ENCODE peak calls at places on chromosomes 16 and 17, in ten cellular contexts. I is A549; T is aorta; P is GM23338; C is tibial artery; B is hepatocyte; W is CD8-positive, alpha-beta T cell; U is stomach; H is left ventricle myocardium inferior; A is brain microvascular endothelial cell. R is an unnamed sample.

GRCh38 chr17:45013021-45013997 is 38.1 kb downstream of the DCAKD start:
- DNase-seq in I (no peak), T (no peak), P (peak), C (no peak), B (peak), W (no peak), U (no peak), H (peak), A (no peak), R (peak)

GRCh38 chr17:2150871-2151270 is 96.0 kb downstream of the HIC1 start:
- DNase-seq in I (no peak), T (no peak), P (no peak), C (no peak), B (no peak), W (no peak), U (no peak), H (no peak), A (no peak), R (no peak)

GRCh38 chr17:7443499-7444485 is 1.1 kb upstream of the CHRNB1 start:
- DNase-seq in I (no peak), T (no peak), P (no peak), C (no peak), B (no peak), W (no peak), U (no peak), H (no peak), A (no peak), R (no peak)

GRCh38 chr16:57516176-57516725 is 20.1 kb downstream of the CCDC102A start:
- DNase-seq in I (no peak), T (no peak), P (no peak), C (no peak), B (no peak), W (no peak), U (no peak), H (no peak), A (no peak), R (no peak)

GRCh38 chr17:30824002-30824355 is 513 bp downstream of the CRLF3 start:
- DNase-seq in I (peak), T (no peak), P (no peak), C (no peak), B (peak), W (no peak), U (no peak), H (no peak), A (no peak), R (no peak)

GRCh38 chr16:69367980-69368379 is 16.4 kb upstream of the TMED6 start:
- DNase-seq in I (no peak), T (no peak), P (no peak), C (no peak), B (peak), W (no peak), U (no peak), H (no peak), A (peak), R (no peak)

GRCh38 chr17:6994666-6995246 is 1.1 kb upstream of the ALOX12 start:
- DNase-seq in I (no peak), T (no peak), P (no peak), C (no peak), B (no peak), W (no peak), U (no peak), H (no peak), A (no peak), R (no peak)

GRCh38 chr16:53827741-53828140 is 123.8 kb downstream of the FTO start:
- DNase-seq in I (no peak), T (no peak), P (peak), C (no peak), B (no peak), W (no peak), U (no peak), H (no peak), A (no peak), R (peak)

GRCh38 chr17:8994319-8994718 is 27.0 kb upstream of the NTN1 start:
- DNase-seq in I (no peak), T (peak), P (peak), C (peak), B (peak), W (peak), U (peak), H (peak), A (peak), R (peak)

GRCh38 chr16:88071908-88072307 is 120.7 kb downstream of the BANP start:
- DNase-seq in I (no peak), T (peak), P (no peak), C (no peak), B (no peak), W (no peak), U (no peak), H (no peak), A (no peak), R (no peak)

GRCh38 chr16:58733248-58733670 is 857 bp downstream of the GOT2 start:
- DNase-seq in I (no peak), T (no peak), P (peak), C (no peak), B (no peak), W (no peak), U (no peak), H (no peak), A (no peak), R (no peak)

GRCh38 chr16:58734459-58734787 is 307 bp upstream of the GOT2 start:
- DNase-seq in I (no peak), T (no peak), P (no peak), C (no peak), B (no peak), W (no peak), U (no peak), H (no peak), A (no peak), R (no peak)

GRCh38 chr16:58732545-58733247 is 1.4 kb downstream of the GOT2 start:
- DNase-seq in I (no peak), T (no peak), P (peak), C (no peak), B (no peak), W (no peak), U (no peak), H (no peak), A (peak), R (no peak)

GRCh38 chr16:58730724-58731370 is 3.3 kb downstream of the GOT2 start:
- DNase-seq in I (no peak), T (no peak), P (no peak), C (no peak), B (no peak), W (no peak), U (no peak), H (no peak), A (no peak), R (no peak)

DNA sequence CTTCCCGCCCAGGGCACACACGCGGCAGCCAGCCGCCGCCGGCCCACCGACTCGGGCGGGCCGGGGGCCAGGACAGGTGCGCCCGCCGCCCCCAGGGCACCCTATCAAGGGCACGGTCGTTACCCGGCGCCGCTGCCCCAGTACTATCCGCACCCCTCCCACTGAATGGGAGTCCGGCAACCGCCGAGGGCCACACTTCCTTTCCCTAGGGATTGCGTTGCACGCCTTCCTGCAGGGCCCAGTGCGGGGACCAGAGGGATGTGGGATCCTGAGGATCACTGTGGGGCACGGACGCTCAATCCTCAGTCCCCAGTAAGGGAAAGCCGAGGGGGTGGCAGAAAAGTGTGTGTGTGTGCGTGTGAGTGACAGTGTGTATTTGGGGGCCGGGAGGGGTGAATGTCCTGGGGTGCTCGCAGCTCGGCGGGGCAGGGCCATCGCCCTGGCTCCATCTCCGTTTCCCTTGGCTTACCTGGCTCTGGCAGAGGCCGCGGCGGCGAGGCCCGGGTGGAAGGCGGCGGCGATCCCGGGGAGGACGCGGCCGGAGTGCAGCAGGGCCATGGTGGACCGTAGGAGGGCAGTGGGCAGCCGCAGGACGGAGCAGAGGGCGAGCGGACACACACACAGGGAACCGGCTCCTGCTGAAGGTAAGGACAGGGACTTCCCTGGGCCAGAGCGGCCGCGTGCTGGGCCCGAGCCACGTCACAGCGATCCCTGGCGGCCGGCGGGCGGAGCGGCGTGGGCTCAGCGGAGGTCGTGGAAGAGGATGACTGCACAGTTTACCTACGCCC is at the start of gene GOT2:
- DNase-seq in I (peak), T (peak), P (peak), C (peak), B (peak), W (peak), U (peak), H (peak), A (peak), R (peak)
- H3K4me3 ChIP-seq in I (peak), T (peak), P (peak), C (peak), B (peak), W (peak), U (peak), H (peak), A (peak), R (peak)

GRCh38 chr16:50534556-50534955 is 13.6 kb upstream of the NKD1 start:
- DNase-seq in I (no peak), T (no peak), P (no peak), C (no peak), B (no peak), W (no peak), U (no peak), H (no peak), A (no peak), R (no peak)

GRCh38 chr16:50533317-50533716 is 14.9 kb upstream of the NKD1 start:
- DNase-seq in I (no peak), T (no peak), P (no peak), C (no peak), B (no peak), W (peak), U (no peak), H (no peak), A (no peak), R (no peak)

GRCh38 chr16:50532576-50532975 is 15.6 kb upstream of the NKD1 start:
- DNase-seq in I (no peak), T (no peak), P (no peak), C (no peak), B (no peak), W (peak), U (no peak), H (no peak), A (no peak), R (no peak)

GRCh38 chr16:50534958-50535357 is 13.2 kb upstream of the NKD1 start:
- DNase-seq in I (no peak), T (no peak), P (no peak), C (no peak), B (no peak), W (no peak), U (no peak), H (no peak), A (no peak), R (no peak)

DNA sequence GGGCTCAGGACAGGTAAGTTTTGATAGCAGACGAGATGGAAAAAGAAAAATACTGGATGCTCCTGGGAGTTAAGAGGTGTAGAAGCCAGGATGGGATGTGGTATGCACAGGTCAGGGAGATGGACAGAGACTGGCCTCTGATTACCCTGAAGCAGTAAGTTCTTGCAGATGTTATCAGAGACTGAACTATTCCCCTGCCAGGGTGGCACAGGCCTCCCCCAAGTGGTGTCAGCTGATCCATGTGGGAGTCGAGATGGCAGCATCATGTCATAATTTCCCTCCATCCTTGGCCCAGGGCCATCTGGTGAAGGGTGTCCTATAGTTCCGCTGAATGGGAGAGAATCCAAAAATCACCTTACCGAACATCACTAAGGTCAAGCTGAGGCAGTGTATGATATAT is 14.1 kb upstream of the NKD1 start:
- DNase-seq in I (no peak), T (no peak), P (no peak), C (no peak), B (no peak), W (peak), U (no peak), H (no peak), A (no peak), R (no peak)
- H3K4me3 ChIP-seq in I (no peak), T (no peak), P (no peak), C (no peak), B (no peak), W (no peak), U (no peak), H (no peak), A (no peak), R (no peak)

GRCh38 chr17:17877548-17878358 is 41.0 kb upstream of the SREBF1 start:
- DNase-seq in I (no peak), T (peak), P (peak), C (peak), B (peak), W (no peak), U (peak), H (peak), A (peak), R (peak)
- H3K4me3 ChIP-seq in I (no peak), T (no peak), P (no peak), C (peak), B (no peak), W (no peak), U (no peak), H (peak), A (no peak), R (no peak)

GRCh38 chr17:81256616-81257015 is 17.5 kb downstream of the NDUFAF8 start:
- DNase-seq in I (peak), T (no peak), P (no peak), C (no peak), B (no peak), W (no peak), U (no peak), H (no peak), A (peak), R (no peak)
- H3K4me3 ChIP-seq in I (no peak), T (no peak), P (no peak), C (no peak), B (no peak), W (no peak), U (no peak), H (no peak), A (no peak), R (no peak)

GRCh38 chr16:21264226-21265036 is 13.7 kb downstream of the CRYM start:
- DNase-seq in I (no peak), T (no peak), P (no peak), C (no peak), B (peak), W (no peak), U (no peak), H (peak), A (no peak), R (peak)
- H3K4me3 ChIP-seq in I (no peak), T (no peak), P (no peak), C (no peak), B (no peak), W (no peak), U (no peak), H (no peak), A (no peak), R (no peak)

R was measured in neural progenitor cell.